ENCODE peak calls at places on chromosomes 4 and X, in ten cellular contexts. U, P, A, J, Q, V, T, Y, S and H are unnamed samples. For H3K4me1 and H3K36me3, the result is how much of the 10 kb centered on the place peaks cover.

GRCh38 chr4:30837131-30837539 is 117.0 kb downstream of the PCDH7 start:
- DNase-seq in Q (no peak), U (no peak), V (no peak), P (no peak), J (no peak), A (no peak), S (no peak), Y (no peak), T (no peak), H (no peak)

GRCh38 chrX:41265615-41266014 is 68.3 kb upstream of the DDX3X start:
- DNase-seq in V (no peak), U (peak), Y (peak), Q (peak), T (no peak), J (peak), P (peak), S (no peak), A (no peak), H (no peak)

GRCh38 chr4:142160509-142160908 is 524.1 kb downstream of the IL15 start:
- DNase-seq in Q (no peak), P (no peak), V (no peak), S (no peak), J (no peak), A (no peak), U (no peak), Y (no peak), T (no peak), H (no peak)

GRCh38 chrX:13123857-13124345 is 79.5 kb upstream of the FAM9C start:
- DNase-seq in Y (no peak), V (no peak), Q (no peak), A (no peak), J (no peak), T (no peak), S (no peak), P (no peak), U (no peak), H (no peak)

GRCh38 chr4:24515698-24516097 is 68.7 kb downstream of the DHX15 start:
- DNase-seq in U (no peak), T (no peak), S (no peak), J (no peak), V (no peak), Y (no peak), A (peak), P (no peak), Q (no peak), H (no peak)

GRCh38 chrX:44314259-44314734 is 29.2 kb downstream of the EFHC2 start:
- DNase-seq in J (no peak), U (no peak), T (no peak), Q (peak), V (no peak), Y (no peak), A (peak), S (peak), P (no peak), H (no peak)

GRCh38 chr4:98939892-98940298 is 11.0 kb upstream of the EIF4E start:
- DNase-seq in U (no peak), V (no peak), P (no peak), Y (no peak), T (no peak), S (no peak), A (peak), J (peak), Q (no peak), H (no peak)

GRCh38 chr4:26482508-26483462 is 7.5 kb downstream of the CCKAR start:
- DNase-seq in S (no peak), T (no peak), Y (no peak), Q (no peak), U (no peak), P (no peak), V (no peak), J (no peak), A (no peak), H (no peak)

GRCh38 chrX:10173331-10173900 is 16.6 kb downstream of the CLCN4 start:
- DNase-seq in T (no peak), U (peak), V (no peak), J (no peak), S (peak), A (peak), Y (peak), P (no peak), Q (peak), H (peak)

GRCh38 chr4:152283806-152284470 is 252.0 kb downstream of the FBXW7 start:
- DNase-seq in V (no peak), Q (no peak), S (no peak), Y (no peak), J (no peak), P (no peak), A (no peak), T (no peak), U (no peak), H (no peak)

GRCh38 chr4:38145033-38145673 is 185.0 kb downstream of the PTTG2 start:
- DNase-seq in A (no peak), J (no peak), U (no peak), S (no peak), T (no peak), Y (no peak), P (no peak), Q (no peak), V (no peak), H (no peak)

GRCh38 chrX:114344756-114345155 is 239.1 kb upstream of the HTR2C start:
- DNase-seq in Q (no peak), Y (no peak), T (no peak), J (no peak), A (no peak), U (no peak), V (no peak), S (no peak), P (no peak), H (no peak)

GRCh38 chrX:54721424-54721823 is 76.6 kb downstream of the ITIH6 start:
- DNase-seq in A (no peak), T (no peak), Q (no peak), S (no peak), U (no peak), P (no peak), V (no peak), Y (no peak), J (no peak), H (no peak)

GRCh38 chrX:130704053-130705038 is 198.7 kb downstream of the ENOX2 start:
- DNase-seq in V (no peak), S (no peak), A (no peak), U (no peak), P (no peak), J (no peak), T (no peak), Y (no peak), Q (no peak), H (no peak)

GRCh38 chrX:46959101-46959500 is 46.9 kb downstream of the JADE3 start:
- DNase-seq in V (no peak), Y (no peak), P (no peak), S (no peak), Q (no peak), U (no peak), T (no peak), J (no peak), A (no peak), H (no peak)

DNA sequence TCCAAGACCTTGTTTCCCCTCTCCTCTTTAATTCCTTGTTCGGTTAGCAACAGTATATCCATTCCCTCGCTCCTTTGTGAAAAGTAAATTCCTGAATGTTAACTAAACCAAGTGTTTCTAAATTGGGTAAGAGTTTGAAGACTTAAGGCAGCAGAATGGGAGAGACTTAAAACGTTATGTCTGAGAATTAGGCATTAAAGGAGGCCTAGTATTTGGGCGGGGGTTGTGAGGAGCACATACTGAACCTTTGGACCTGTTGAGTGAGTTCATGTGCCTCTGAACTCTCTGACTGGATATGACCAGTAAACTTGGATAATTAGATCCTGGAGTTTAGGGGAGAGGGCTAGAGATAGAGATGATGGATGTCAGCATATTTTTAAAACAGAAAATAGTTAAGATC is 1.2 kb downstream of the MSMO1 start:
- DNase-seq in J (no peak), V (no peak), U (no peak), A (no peak), Y (no peak), T (no peak), Q (no peak), S (no peak), P (no peak), H (no peak)
- H3K4me1 ChIP-seq in J (under half), V (under half), U (under half), A (under half), Y (under half), T (under half), Q (under half), S (under half), P (under half), H (under half)

DNA sequence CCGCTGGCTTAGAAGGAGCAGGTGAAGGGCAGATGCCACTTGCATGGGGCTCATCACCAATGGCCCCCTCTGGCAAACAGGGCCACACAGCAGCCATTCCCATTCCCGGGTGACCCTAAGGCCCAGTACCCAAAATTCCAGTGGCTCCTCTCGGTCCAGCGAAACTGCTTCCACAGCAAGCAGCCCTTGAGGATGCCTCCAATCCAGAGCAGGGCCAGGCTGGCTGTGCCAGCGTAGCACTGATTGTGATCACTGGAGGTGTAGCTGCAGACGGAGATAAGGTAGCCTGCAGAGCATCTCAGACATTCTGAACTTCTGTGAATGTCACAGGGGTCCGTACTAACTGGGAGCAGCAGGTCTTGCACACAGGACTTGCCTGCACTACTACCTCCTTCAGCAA is 27.3 kb downstream of the ACSL1 start:
- DNase-seq in V (no peak), U (no peak), P (peak), J (no peak), Q (no peak), S (no peak), A (no peak), T (no peak), Y (no peak), H (no peak)
- H3K36me3 ChIP-seq in V (under half), U (under half), P (under half), J (under half), Q (half or more), S (under half), A (under half), T (under half), Y (under half), H (under half)

GRCh38 chr4:4603592-4603991 is 61.7 kb upstream of the STX18 start:
- DNase-seq in J (no peak), Q (no peak), V (no peak), T (no peak), S (no peak), A (no peak), U (no peak), P (no peak), Y (no peak), H (no peak)
- H3K27ac ChIP-seq in J (no peak), Q (no peak), V (no peak), T (no peak), S (no peak), A (no peak), U (no peak), P (no peak), Y (no peak), H (no peak)

DNA sequence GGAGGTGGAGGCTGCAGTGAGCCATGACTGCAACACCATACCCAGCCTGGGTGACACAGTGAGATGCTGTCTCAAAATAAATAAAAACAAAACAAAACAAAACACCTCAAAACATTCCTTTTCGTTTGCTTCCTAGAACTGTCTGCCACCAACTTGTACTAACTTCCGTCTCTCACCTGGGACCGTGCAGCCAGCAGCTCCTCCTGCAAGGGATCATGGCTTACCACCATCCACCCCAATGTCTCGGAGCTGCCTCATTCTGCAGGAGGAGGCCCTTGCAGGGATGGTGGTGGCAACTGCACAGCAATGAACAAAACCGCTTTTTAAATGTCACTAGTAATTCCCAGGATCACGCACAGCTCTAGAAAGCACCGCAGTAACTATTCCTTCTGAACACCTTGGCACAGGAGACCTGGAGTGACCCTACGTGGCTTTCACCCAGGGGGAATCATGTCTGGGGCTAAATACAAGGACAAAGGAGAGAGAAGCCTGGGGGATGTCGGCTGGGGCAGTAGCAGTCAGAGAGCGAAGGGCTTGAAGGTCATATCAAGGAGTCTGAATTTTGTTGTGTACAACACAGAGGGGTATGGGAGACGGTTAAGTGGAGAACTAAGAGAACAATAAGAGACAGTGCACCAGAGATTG is 17.4 kb upstream of the KIAA0232 start:
- DNase-seq in T (no peak), A (no peak), P (no peak), S (no peak), U (no peak), Y (no peak), Q (peak), V (no peak), J (no peak), H (no peak)
- H3K4me1 ChIP-seq in T (under half), A (under half), P (under half), S (under half), U (under half), Y (under half), Q (under half), V (under half), J (under half), H (under half)

GRCh38 chr4:3519468-3520264 is 12.6 kb downstream of the LRPAP1 start:
- DNase-seq in Q (peak), V (peak), S (no peak), Y (no peak), U (no peak), A (no peak), P (peak), T (peak), J (no peak), H (no peak)
- H3K36me3 ChIP-seq in Q (half or more), V (under half), S (half or more), Y (under half), U (half or more), A (under half), P (half or more), T (under half), J (under half), H (under half)

DNA sequence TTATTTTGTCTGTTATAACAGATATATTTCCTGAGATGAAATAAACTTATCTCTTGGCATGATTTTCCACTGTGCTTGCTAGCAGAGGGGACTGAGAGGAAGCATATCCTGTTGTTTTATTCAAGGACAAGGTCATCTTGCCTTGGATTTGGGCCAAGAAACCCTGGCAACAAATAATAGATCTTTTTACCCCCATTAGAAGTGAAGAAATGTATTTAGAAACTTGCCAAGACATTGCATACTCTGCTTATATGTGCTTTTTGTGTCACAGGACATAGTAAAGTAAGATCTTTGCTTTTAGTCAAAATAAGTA is 170.2 kb downstream of the RAPGEF2 start:
- DNase-seq in Y (no peak), U (no peak), T (no peak), Q (no peak), J (no peak), P (no peak), S (peak), A (no peak), V (no peak), H (no peak)
- H3K27ac ChIP-seq in Y (no peak), U (peak), T (no peak), Q (peak), J (no peak), P (peak), S (peak), A (no peak), V (no peak), H (peak)

GRCh38 chrX:152897216-152898144 is at the start of gene ZNF185:
- DNase-seq in P (no peak), Y (peak), A (peak), V (peak), U (no peak), Q (no peak), J (no peak), S (no peak), T (no peak), H (peak)
- H3K4me1 ChIP-seq in P (under half), Y (under half), A (under half), V (under half), U (under half), Q (under half), J (under half), S (under half), T (under half), H (under half)

GRCh38 chr4:13601060-13601459 is 26.5 kb downstream of the BOD1L1 start:
- DNase-seq in J (no peak), Q (no peak), V (no peak), S (no peak), T (no peak), A (no peak), U (no peak), Y (no peak), P (no peak), H (no peak)
- H3K36me3 ChIP-seq in J (under half), Q (half or more), V (under half), S (half or more), T (under half), A (half or more), U (half or more), Y (under half), P (half or more), H (under half)

GRCh38 chr4:144580421-144580820 is 65.5 kb upstream of the HHIP start:
- DNase-seq in Y (no peak), V (no peak), A (no peak), U (no peak), Q (no peak), T (no peak), J (no peak), P (no peak), S (no peak), H (no peak)

GRCh38 chr4:144582975-144583374 is 63.0 kb upstream of the HHIP start:
- DNase-seq in S (no peak), U (no peak), A (no peak), P (no peak), Y (no peak), V (no peak), Q (no peak), T (no peak), J (no peak), H (no peak)

GRCh38 chr4:144583658-144584057 is 62.3 kb upstream of the HHIP start:
- DNase-seq in A (no peak), P (no peak), T (no peak), U (no peak), Y (no peak), V (no peak), Q (no peak), S (no peak), J (no peak), H (no peak)

GRCh38 chr4:144584428-144584827 is 61.5 kb upstream of the HHIP start:
- DNase-seq in Q (no peak), J (no peak), T (no peak), Y (no peak), P (no peak), S (no peak), A (no peak), U (no peak), V (no peak), H (no peak)

DNA sequence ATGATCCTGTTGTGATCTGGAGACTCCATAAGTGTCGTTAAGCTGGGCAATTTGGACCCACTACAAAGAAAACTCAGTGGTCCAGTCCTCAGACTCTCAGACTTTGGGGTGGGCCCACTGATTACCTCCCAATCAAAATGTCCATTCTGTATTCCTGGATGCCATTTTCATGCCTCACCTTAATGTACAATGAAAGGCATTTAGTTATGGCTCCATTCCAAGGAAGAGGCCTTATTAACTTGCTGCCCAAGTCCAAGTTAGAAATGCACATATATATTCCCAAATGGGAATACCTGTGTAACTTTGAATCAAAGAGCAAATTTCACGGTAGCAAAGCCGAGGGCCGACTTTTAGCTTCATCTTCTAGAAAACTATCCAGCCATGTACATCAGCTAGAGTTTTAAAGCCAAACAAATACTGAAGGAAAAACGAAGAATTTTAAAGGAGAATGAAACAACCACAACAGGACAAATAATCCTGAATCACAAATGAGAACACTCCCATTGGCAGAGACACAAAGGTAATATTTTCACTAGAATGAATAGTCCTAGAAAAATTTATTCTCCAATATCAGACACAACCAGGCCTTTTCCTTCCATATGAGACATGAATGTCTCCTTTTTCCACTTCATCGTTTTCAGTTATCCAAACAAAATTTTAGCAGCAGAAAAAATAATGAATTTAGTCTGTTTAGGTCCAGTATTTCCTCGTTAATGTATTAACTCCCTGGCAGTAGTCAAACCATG is 63.7 kb upstream of the HHIP start:
- DNase-seq in V (no peak), P (no peak), J (no peak), Y (no peak), U (no peak), S (no peak), T (no peak), A (no peak), Q (no peak), H (no peak)
- H3K27ac ChIP-seq in V (no peak), P (no peak), J (no peak), Y (no peak), U (no peak), S (no peak), T (no peak), A (no peak), Q (no peak), H (peak)

DNA sequence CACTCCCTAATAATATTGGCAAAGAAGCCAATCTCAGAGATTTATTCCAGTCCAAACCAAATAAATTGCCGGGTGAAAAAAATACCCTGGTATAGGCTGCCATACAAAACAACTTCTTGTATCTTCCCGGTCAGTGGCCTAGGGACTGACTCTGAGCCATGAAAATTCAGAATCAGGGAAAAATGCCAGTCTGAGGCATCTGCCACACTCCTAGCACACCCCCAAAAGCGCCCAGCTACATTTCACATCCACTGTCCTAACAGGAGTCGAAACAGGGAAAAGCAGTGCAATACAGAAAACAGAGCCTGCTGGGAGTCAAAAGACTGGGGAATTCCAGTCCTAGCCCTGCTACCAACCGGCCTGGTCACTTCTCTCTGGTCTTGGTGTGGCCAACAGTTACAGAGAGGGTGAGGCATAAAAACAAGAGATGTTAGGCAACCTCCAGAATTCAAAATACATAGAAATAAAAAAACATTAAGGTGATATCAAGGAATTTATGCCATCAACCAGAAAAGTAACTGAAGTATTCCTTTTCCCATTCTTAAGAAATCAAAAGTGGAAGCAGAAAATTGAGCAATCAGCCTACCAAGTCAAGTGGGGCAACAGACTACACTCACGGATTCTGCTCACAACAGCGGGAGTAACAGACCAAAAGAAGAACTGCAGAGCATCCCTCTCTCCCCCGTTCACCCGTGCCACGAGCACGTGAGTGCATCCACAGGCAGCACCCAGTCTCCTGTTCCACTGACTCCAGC is 29.5 kb downstream of the AFAP1 start:
- DNase-seq in S (no peak), T (no peak), Y (no peak), V (no peak), P (no peak), J (no peak), A (no peak), U (no peak), Q (no peak), H (no peak)
- H3K4me1 ChIP-seq in S (under half), T (under half), Y (under half), V (under half), P (half or more), J (under half), A (under half), U (under half), Q (under half), H (under half)